ENCODE peak calls at places on chromosomes 12 and 14, in seven cellular contexts. F is activated CD4-positive, alpha-beta T cell treated with anti-CD3 and anti-CD28 coated beads, Interleukin-2, amount 50 U/mL, for 1 hour; T is stimulated activated effector memory CD8-positive, alpha-beta T cell treated with anti-CD3 and anti-CD28 coated beads, Interleukin-12 subunit alpha, Interleukin-12 subunit beta, amount 100 ng/mL, for 72 hours; M is Panc1; Q is NAMALWA; H is dermis blood vessel endothelial cell; B is WERI-Rb-1. V is an unnamed sample.

GRCh38 chr12:115203661-115204060 is 519.7 kb upstream of the TBX3 start:
- DNase-seq in F (no peak), T (no peak), M (no peak), Q (no peak), H (no peak), B (no peak), V (no peak)

GRCh38 chr12:92145481-92145730 is 240 bp downstream of the BTG1 start:
- DNase-seq in F (no peak), T (no peak), M (no peak), Q (no peak), H (no peak), B (no peak), V (no peak)

GRCh38 chr12:52279683-52280318 is 5.4 kb downstream of the KRT86 start:
- DNase-seq in F (no peak), T (no peak), M (no peak), Q (no peak), H (no peak), B (no peak), V (no peak)

GRCh38 chr14:52015411-52016030 is 26.2 kb downstream of the RTRAF start:
- DNase-seq in F (no peak), T (no peak), M (no peak), Q (no peak), H (peak; percentile 67), B (peak; percentile 57), V (no peak)

GRCh38 chr14:75023108-75023507 is 20.4 kb downstream of the EIF2B2 start:
- DNase-seq in F (no peak), T (no peak), M (no peak), Q (no peak), H (peak; percentile 48), B (no peak), V (no peak)

GRCh38 chr14:105385698-105386365 is 12.5 kb upstream of the TEX22 start:
- DNase-seq in F (no peak), T (no peak), M (no peak), Q (no peak), H (no peak), B (no peak), V (no peak)

GRCh38 chr12:50604640-50604920 is 99.8 kb downstream of the DIP2B start:
- DNase-seq in F (no peak), T (no peak), M (no peak), Q (no peak), H (no peak), B (no peak), V (no peak)

GRCh38 chr14:57865450-57866198 is at the start of gene SLC35F4:
- DNase-seq in F (no peak), T (no peak), M (no peak), Q (no peak), H (peak; percentile 12), B (peak; percentile 34), V (peak; percentile 5)

GRCh38 chr14:63287661-63288483 is 30.9 kb downstream of the GPHB5 start:
- DNase-seq in F (no peak), T (no peak), M (no peak), Q (no peak), H (no peak), B (no peak), V (no peak)

GRCh38 chr14:76920572-76921175 is 94.5 kb downstream of the LRRC74A start:
- DNase-seq in F (no peak), T (no peak), M (no peak), Q (peak; percentile 32), H (no peak), B (no peak), V (no peak)

V was measured in NCI-H510A.